ENCODE peak calls at places on chromosomes 4 and X, in eight cellular contexts. Y, X, J, P, R, I, G and Q are unnamed samples.
A peak's percentile ranks its signal among the peaks of the same experiment; 100 is the strongest.

GRCh38 chrX:118971552-118971951 is 2.9 kb upstream of the LONRF3 start:
- DNase-seq in X (peak; percentile 36), R (no peak), G (peak; percentile 73), P (no peak), Y (no peak), J (no peak), I (no peak), Q (no peak)

GRCh38 chr4:161894493-161895167 is 269.2 kb downstream of the FSTL5 start:
- DNase-seq in J (no peak), I (no peak), R (no peak), Y (no peak), P (no peak), X (no peak), G (no peak), Q (no peak)

GRCh38 chr4:90852232-90852631 is 725.0 kb downstream of the CCSER1 start:
- DNase-seq in X (peak; percentile 21), Y (no peak), P (no peak), J (no peak), R (no peak), I (peak; percentile 54), G (peak; percentile 43), Q (no peak)

GRCh38 chrX:118207831-118208453 is 91.3 kb upstream of the KLHL13 start:
- DNase-seq in R (no peak), P (no peak), Y (no peak), G (no peak), X (no peak), I (no peak), J (no peak), Q (no peak)

GRCh38 chrX:3713225-3713936 is at the start of gene PRKX:
- DNase-seq in R (peak; percentile 55), I (peak; percentile 81), Y (peak; percentile 63), P (peak; percentile 61), G (peak; percentile 87), J (peak; percentile 74), X (peak; percentile 64), Q (peak; percentile 86)

GRCh38 chr4:27985522-27985921 is 1124.9 kb downstream of the STIM2 start:
- DNase-seq in J (no peak), P (no peak), Y (no peak), X (no peak), R (no peak), I (no peak), G (no peak), Q (no peak)

GRCh38 chr4:82900016-82900334 is 560 bp upstream of the THAP9 start:
- DNase-seq in R (no peak), X (no peak), Y (no peak), I (no peak), P (no peak), G (no peak), J (peak; percentile 74), Q (no peak)

GRCh38 chrX:39477438-39478120 is 620.2 kb downstream of the BCOR start:
- DNase-seq in J (no peak), P (peak; percentile 47), X (peak; percentile 51), I (peak; percentile 53), R (peak; percentile 35), G (peak; percentile 94), Y (peak; percentile 26), Q (peak; percentile 78)

GRCh38 chr4:108398836-108399235 is 221.5 kb upstream of the RPL34 start:
- DNase-seq in Y (no peak), I (no peak), J (no peak), X (peak; percentile 50), G (peak; percentile 72), P (no peak), R (no peak), Q (no peak)

GRCh38 chrX:55007633-55008032 is 7.5 kb downstream of the APEX2 start:
- DNase-seq in X (no peak), I (no peak), J (no peak), P (peak; percentile 34), G (no peak), R (no peak), Y (peak; percentile 51), Q (no peak)

GRCh38 chrX:39385022-39385421 is 583.8 kb downstream of the MID1IP1 start:
- DNase-seq in J (no peak), G (no peak), X (no peak), P (no peak), R (no peak), Y (no peak), I (no peak), Q (no peak)

GRCh38 chrX:68807818-68808217 is 21.0 kb upstream of the EFNB1 start:
- DNase-seq in X (peak; percentile 58), R (no peak), P (no peak), Y (no peak), I (peak; percentile 38), G (peak; percentile 68), J (no peak), Q (no peak)

GRCh38 chr4:62549601-62550000 is 1349.5 kb downstream of the ADGRL3 start:
- DNase-seq in J (no peak), I (no peak), R (no peak), Y (no peak), X (no peak), G (no peak), P (no peak), Q (no peak)

GRCh38 chrX:110280954-110281353 is 36.9 kb downstream of the AMMECR1 start:
- DNase-seq in J (no peak), X (no peak), I (no peak), Y (no peak), R (no peak), P (no peak), G (no peak), Q (no peak)

GRCh38 chr4:12894062-12894461 is 590.1 kb downstream of the RAB28 start:
- DNase-seq in I (no peak), R (no peak), Y (no peak), G (no peak), X (no peak), P (no peak), J (no peak), Q (no peak)

GRCh38 chr4:3470244-3471097 is 7.4 kb downstream of the DOK7 start:
- DNase-seq in G (no peak), I (no peak), P (peak; percentile 74), R (peak; percentile 8), X (no peak), J (no peak), Y (peak; percentile 74), Q (no peak)

GRCh38 chr4:130820448-130820847 is 1724.5 kb downstream of the C4orf33 start:
- DNase-seq in I (no peak), P (no peak), G (no peak), X (no peak), Y (no peak), J (peak; percentile 19), R (no peak), Q (no peak)

GRCh38 chr4:99816611-99817309 is at the start of gene DAPP1:
- DNase-seq in G (peak; percentile 51), I (no peak), P (no peak), J (peak; percentile 96), X (peak; percentile 53), R (peak; percentile 13), Y (peak; percentile 74), Q (no peak)

DNA sequence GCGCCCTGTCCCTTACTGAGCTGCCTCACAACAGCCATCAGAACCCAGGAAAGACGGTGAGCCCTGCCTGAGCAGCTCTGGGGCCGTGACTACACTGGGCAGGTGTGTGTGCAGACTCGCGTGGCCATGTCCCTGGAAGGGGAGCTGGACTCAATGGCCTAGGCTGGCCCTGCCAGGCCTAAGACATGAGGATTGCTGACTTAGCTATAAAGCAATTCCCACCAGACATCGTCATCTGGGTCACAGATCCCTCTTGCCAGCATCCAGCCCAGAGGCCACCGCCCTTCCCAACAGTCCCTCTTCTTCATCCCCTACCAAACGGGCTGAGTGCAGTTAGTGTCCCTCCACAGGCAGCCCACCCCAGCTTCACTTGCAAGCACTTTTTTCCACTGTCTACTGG is 3.7 kb downstream of the NAA10 start:
- DNase-seq in J (no peak), X (no peak), Y (no peak), R (no peak), G (no peak), I (no peak), P (no peak), Q (no peak)
- H3K27ac ChIP-seq in J (no peak overlapping the region), X (no peak overlapping the region), Y (no peak overlapping the region), R (no peak overlapping the region), G (no peak overlapping the region), I (no peak overlapping the region), P (no peak overlapping the region), Q (no peak overlapping the region)

GRCh38 chr4:104559502-104559901 is 64.8 kb upstream of the CXXC4 start:
- DNase-seq in X (no peak), I (no peak), Y (no peak), G (no peak), R (no peak), P (no peak), J (no peak), Q (no peak)
- H3K4me3 ChIP-seq in X (no peak overlapping the region), I (no peak overlapping the region), Y (no peak overlapping the region), G (no peak overlapping the region), R (no peak overlapping the region), P (no peak overlapping the region), J (no peak overlapping the region), Q (no peak overlapping the region)

GRCh38 chr4:48651869-48652447 is 128.1 kb downstream of the FRYL start:
- DNase-seq in P (no peak), I (no peak), X (no peak), R (no peak), G (no peak), Y (no peak), J (no peak), Q (no peak)
- H3K27ac ChIP-seq in P (no peak overlapping the region), I (no peak overlapping the region), X (no peak overlapping the region), R (no peak overlapping the region), G (no peak overlapping the region), Y (no peak overlapping the region), J (no peak overlapping the region), Q (no peak overlapping the region)

DNA sequence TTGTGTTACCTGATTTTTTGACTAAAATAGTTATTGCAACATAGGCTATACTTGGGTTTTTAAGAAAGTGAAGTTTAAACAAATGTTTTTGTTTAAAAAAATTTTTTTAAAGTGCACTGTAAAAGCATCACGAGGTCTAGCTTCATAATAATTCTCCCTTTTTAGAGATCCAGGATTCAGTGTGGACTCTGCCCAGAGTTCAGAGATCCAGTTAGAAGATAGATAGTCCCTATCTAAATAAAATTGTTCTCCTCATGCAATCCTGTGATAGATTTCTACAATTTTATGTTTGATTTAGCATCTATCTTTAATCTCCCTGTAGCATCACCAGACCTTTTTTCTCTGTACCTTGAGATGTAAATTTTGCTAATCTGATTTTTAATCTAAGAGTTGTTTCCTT is 85.5 kb upstream of the HPGD start:
- DNase-seq in P (no peak), X (no peak), Y (no peak), R (no peak), G (no peak), I (no peak), J (no peak), Q (no peak)
- H3K4me3 ChIP-seq in P (no peak overlapping the region), X (no peak overlapping the region), Y (no peak overlapping the region), R (no peak overlapping the region), G (no peak overlapping the region), I (no peak overlapping the region), J (no peak overlapping the region), Q (no peak overlapping the region)

GRCh38 chr4:41120297-41121217 is 93.8 kb downstream of the APBB2 start:
- DNase-seq in I (no peak), X (no peak), J (no peak), G (no peak), P (no peak), Y (peak; percentile 62), R (peak; percentile 51), Q (peak; percentile 67)
- H3K27ac ChIP-seq in I (no peak overlapping the region), X (no peak overlapping the region), J (no peak overlapping the region), G (no peak overlapping the region), P (no peak overlapping the region), Y (peak overlapping the region; percentile 61), R (no peak overlapping the region), Q (peak overlapping the region; percentile 3)